ENCODE peak calls at places on chromosomes 7 and 10, in six cellular contexts. S is brain microvascular endothelial cell, Y is Peyer's patch, K is transverse colon, A is colonic mucosa, Z is PC-3. R is an unnamed sample. For H3K36me3, the result is how much of the 10 kb centered on the place peaks cover.

GRCh38 chr10:101775273-101776131 is at the start of gene FGF8:
- DNase-seq in S (no peak), Y (no peak), K (no peak), A (no peak), Z (no peak), R (no peak)

GRCh38 chr10:73648975-73649829 is 6.6 kb downstream of the SYNPO2L start:
- DNase-seq in S (peak), Y (no peak), K (no peak), A (no peak), Z (peak), R (no peak)

GRCh38 chr10:47160229-47160908 is 139.6 kb upstream of the GDF10 start:
- DNase-seq in S (no peak), Y (no peak), K (no peak), A (no peak), Z (no peak), R (no peak)

GRCh38 chr7:25849361-25850184 is 302.4 kb upstream of the NFE2L3 start:
- DNase-seq in S (peak), Y (no peak), K (no peak), A (no peak), Z (peak), R (no peak)

GRCh38 chr10:130027716-130028464 is 63.8 kb upstream of the EBF3 start:
- DNase-seq in S (no peak), Y (no peak), K (no peak), A (no peak), Z (peak), R (no peak)

GRCh38 chr10:90930070-90930837 is 9.4 kb upstream of the ANKRD1 start:
- DNase-seq in S (peak), Y (no peak), K (no peak), A (no peak), Z (peak), R (no peak)

GRCh38 chr7:130102588-130102987 is 32.3 kb downstream of the KLHDC10 start:
- DNase-seq in S (no peak), Y (no peak), K (no peak), A (no peak), Z (no peak), R (no peak)

GRCh38 chr10:6279540-6280267 is 77.0 kb downstream of the PFKFB3 start:
- DNase-seq in S (peak), Y (no peak), K (no peak), A (no peak), Z (peak), R (no peak)

GRCh38 chr7:127831312-127832212 is 179.6 kb downstream of the SND1 start:
- DNase-seq in S (no peak), Y (no peak), K (no peak), A (no peak), Z (no peak), R (no peak)

GRCh38 chr10:35449944-35450343 is 113.6 kb downstream of the CCNY start:
- DNase-seq in S (no peak), Y (no peak), K (no peak), A (no peak), Z (no peak), R (no peak)

GRCh38 chr7:103637726-103638125 is 191.7 kb upstream of the SLC26A5 start:
- DNase-seq in S (peak), Y (no peak), K (no peak), A (no peak), Z (peak), R (no peak)

GRCh38 chr7:100220833-100221718 is 1.3 kb downstream of the PVRIG start:
- DNase-seq in S (no peak), Y (no peak), K (peak), A (no peak), Z (no peak), R (peak)

GRCh38 chr10:46250898-46251856 is 35.6 kb upstream of the ANTXRL start:
- DNase-seq in S (no peak), Y (peak), K (no peak), A (peak), Z (no peak), R (no peak)

GRCh38 chr10:2358586-2358985 is 621.3 kb upstream of the ADARB2 start:
- DNase-seq in S (no peak), Y (no peak), K (no peak), A (no peak), Z (no peak), R (no peak)

GRCh38 chr10:29590598-29591415 is 44.0 kb downstream of the SVIL start:
- DNase-seq in S (peak), Y (no peak), K (no peak), A (peak), Z (peak), R (no peak)

GRCh38 chr7:74155810-74156395 is 18.3 kb upstream of the EIF4H start:
- DNase-seq in S (no peak), Y (no peak), K (no peak), A (no peak), Z (no peak), R (no peak)

GRCh38 chr7:159104188-159105030 is 40.3 kb downstream of the VIPR2 start:
- DNase-seq in S (no peak), Y (peak), K (peak), A (no peak), Z (no peak), R (no peak)

GRCh38 chr7:17062433-17063383 is 180.9 kb upstream of the AGR3 start:
- DNase-seq in S (no peak), Y (no peak), K (no peak), A (no peak), Z (peak), R (no peak)

GRCh38 chr7:39712746-39713145 is 89.4 kb downstream of the RALA start:
- DNase-seq in S (no peak), Y (no peak), K (no peak), A (no peak), Z (no peak), R (no peak)

GRCh38 chr10:63206576-63206975 is 73.4 kb downstream of the NRBF2 start:
- DNase-seq in S (no peak), Y (no peak), K (no peak), A (no peak), Z (no peak), R (no peak)

GRCh38 chr7:16326099-16326498 is 95.2 kb downstream of the CRPPA start:
- DNase-seq in S (no peak), Y (no peak), K (no peak), A (no peak), Z (no peak), R (no peak)

GRCh38 chr7:47852330-47853245 is 95.7 kb downstream of the PKD1L1 start:
- DNase-seq in S (no peak), Y (no peak), K (no peak), A (no peak), Z (peak), R (no peak)

GRCh38 chr7:34672430-34672829 is 14.4 kb downstream of the NPSR1 start:
- DNase-seq in S (no peak), Y (no peak), K (no peak), A (no peak), Z (peak), R (no peak)

GRCh38 chr10:101838416-101838970 is 5.1 kb downstream of the KCNIP2 start:
- DNase-seq in S (no peak), Y (no peak), K (no peak), A (no peak), Z (no peak), R (no peak)

GRCh38 chr10:30827531-30828120 is 198.1 kb upstream of the LYZL2 start:
- DNase-seq in S (no peak), Y (no peak), K (no peak), A (no peak), Z (no peak), R (no peak)

GRCh38 chr7:24283900-24284698 is at the start of gene NPY:
- DNase-seq in S (no peak), Y (no peak), K (no peak), A (no peak), Z (no peak), R (peak)

GRCh38 chr10:118277871-118278270 is 64.3 kb downstream of the FAM204A start:
- DNase-seq in S (no peak), Y (no peak), K (no peak), A (no peak), Z (no peak), R (no peak)

GRCh38 chr7:108203433-108204002 is 73.4 kb upstream of the LAMB4 start:
- DNase-seq in S (no peak), Y (no peak), K (peak), A (no peak), Z (no peak), R (peak)

GRCh38 chr7:7719235-7719634 is 828 bp upstream of the RPA3 start:
- DNase-seq in S (peak), Y (no peak), K (peak), A (peak), Z (peak), R (peak)

GRCh38 chr7:36852931-36853330 is 128.6 kb upstream of the AOAH start:
- DNase-seq in S (no peak), Y (no peak), K (no peak), A (no peak), Z (no peak), R (no peak)

GRCh38 chr7:138456220-138456619 is 3.8 kb upstream of the TRIM24 start:
- DNase-seq in S (no peak), Y (no peak), K (no peak), A (no peak), Z (no peak), R (no peak)

GRCh38 chr7:88500146-88500545 is 193.5 kb upstream of the STEAP4 start:
- DNase-seq in S (no peak), Y (no peak), K (no peak), A (no peak), Z (no peak), R (no peak)

GRCh38 chr10:91054325-91054724 is 133.4 kb upstream of the ANKRD1 start:
- DNase-seq in S (peak), Y (no peak), K (no peak), A (no peak), Z (no peak), R (no peak)

GRCh38 chr10:33015798-33016547 is 57.9 kb upstream of the ITGB1 start:
- DNase-seq in S (peak), Y (no peak), K (no peak), A (no peak), Z (peak), R (no peak)

DNA sequence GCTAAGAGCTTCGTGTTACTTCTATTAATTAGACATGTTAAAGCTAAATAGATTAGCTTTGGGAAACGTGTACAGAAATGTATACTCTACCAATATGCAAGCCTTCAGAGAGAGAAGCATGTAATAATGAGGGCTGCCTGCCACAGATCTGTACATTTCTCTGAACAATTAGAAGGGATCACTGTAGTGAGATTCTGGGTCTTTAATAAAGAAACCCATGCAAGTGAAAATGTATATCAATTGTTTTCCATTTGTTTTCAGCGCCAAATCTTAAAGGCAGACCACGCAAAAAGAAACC is 149.1 kb downstream of the ARID5B start:
- DNase-seq in S (no peak), Y (no peak), K (no peak), A (no peak), Z (no peak), R (no peak)
- H3K4me3 ChIP-seq in S (peak), Y (peak), K (peak), A (peak), Z (peak), R (peak)

DNA sequence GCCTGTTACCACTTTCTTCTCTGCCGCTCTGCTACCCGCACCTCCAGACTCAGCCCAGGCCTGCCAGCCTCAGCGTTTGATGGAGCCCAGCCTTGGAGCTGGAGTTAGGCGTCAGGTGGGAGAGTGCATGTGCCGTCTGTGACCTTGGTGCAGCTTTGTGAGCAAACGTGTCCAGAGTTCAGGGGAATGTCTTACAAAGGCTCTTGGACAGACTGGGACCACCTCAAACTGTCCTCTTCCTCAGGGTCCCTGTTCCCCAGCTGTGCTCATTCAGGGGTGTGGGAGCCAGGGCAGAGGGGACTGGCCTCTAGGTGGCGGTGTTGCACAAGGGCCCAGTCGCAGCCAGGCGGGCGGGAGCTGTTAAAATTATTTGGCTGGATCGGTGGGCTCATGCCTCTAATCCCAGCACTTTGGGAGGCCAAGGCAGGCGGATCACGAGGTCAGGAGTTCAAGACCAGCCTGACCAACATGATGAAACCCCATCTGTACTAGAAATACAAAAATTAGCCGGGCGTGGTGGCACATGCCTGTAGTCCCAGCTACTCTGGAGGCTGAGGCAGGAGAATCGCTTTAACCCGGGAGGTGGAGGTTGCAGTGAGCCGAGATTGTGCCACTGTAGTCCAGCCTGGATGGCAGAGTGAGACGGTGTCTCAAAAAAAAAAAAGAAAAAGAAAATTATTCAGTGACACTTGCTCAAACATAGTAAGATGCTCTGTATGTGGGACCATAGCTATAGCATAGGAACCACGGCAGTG is 89.2 kb downstream of the ADCY1 start:
- DNase-seq in S (peak), Y (no peak), K (peak), A (peak), Z (peak), R (no peak)
- TF ChIP-seq CTCF in S (peak), Y (no peak), K (peak), A (peak), Z (peak), R (peak)

DNA sequence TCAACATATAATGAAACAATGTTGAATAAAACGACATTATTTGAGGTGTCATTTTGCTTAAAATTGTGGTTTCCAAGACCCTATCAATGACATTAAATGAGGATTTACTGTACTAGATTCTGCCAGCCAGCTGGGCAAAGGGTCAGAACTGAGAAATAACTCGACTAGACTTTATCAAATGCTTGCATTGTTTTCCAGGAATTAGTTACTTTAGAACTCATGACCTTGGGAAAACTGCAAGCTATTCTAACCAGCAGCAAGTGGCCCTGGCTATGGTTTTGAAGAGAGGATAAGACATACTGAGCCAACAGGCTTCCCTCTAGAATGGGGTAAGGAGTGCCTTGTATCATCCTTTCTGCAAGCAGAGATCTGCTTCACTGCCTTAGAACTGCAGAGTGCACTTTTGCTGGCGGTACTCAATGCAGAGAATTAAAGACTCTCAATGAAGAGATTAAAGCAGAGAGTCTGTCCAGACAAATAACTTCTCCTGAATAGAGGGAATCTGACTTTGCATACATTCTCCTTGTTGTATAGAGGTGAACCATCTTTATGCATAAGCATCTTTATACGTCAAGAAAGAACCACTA is 281.5 kb downstream of the ARL4A start:
- DNase-seq in S (no peak), Y (no peak), K (no peak), A (no peak), Z (no peak), R (no peak)
- H3K36me3 ChIP-seq in S (under half), Y (under half), K (under half), A (under half), Z (under half), R (under half)

DNA sequence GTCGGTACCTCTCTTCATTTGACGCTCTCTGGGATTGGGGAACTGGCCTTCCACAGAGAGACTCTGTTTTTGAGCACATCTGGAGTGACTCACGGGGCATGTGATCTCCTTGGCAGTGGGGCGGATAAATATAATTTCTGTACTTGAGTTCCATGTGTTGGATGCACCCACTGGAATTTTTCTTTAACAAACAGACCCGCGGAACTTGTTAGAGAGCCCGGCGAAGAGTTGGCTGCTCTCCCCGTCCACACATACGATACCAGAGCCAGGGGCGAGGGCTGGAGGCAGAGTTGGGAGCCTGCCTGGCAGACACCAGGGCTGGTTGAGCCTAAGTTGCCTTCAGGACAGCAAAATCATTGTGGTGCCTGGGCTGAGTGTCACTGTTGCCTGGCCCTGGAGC is at the start of gene FAM180A:
- DNase-seq in S (no peak), Y (no peak), K (peak), A (peak), Z (no peak), R (no peak)
- H3K4me3 ChIP-seq in S (no peak), Y (no peak), K (no peak), A (no peak), Z (no peak), R (no peak)

GRCh38 chr10:4151466-4151865 is 366.5 kb upstream of the KLF6 start:
- DNase-seq in S (no peak), Y (no peak), K (no peak), A (no peak), Z (no peak), R (no peak)
- TF ChIP-seq CTCF in S (peak), Y (no peak), K (no peak), A (no peak), Z (peak), R (no peak)

GRCh38 chr7:116911799-116912198 is 41.5 kb upstream of the ST7 start:
- DNase-seq in S (no peak), Y (no peak), K (no peak), A (no peak), Z (no peak), R (no peak)

GRCh38 chr7:116901143-116901542 is 38.8 kb downstream of the CAPZA2 start:
- DNase-seq in S (no peak), Y (no peak), K (no peak), A (no peak), Z (no peak), R (no peak)

GRCh38 chr7:116910367-116910766 is 42.9 kb upstream of the ST7 start:
- DNase-seq in S (no peak), Y (no peak), K (no peak), A (no peak), Z (no peak), R (no peak)

GRCh38 chr7:116902811-116903210 is 40.4 kb downstream of the CAPZA2 start:
- DNase-seq in S (no peak), Y (no peak), K (no peak), A (no peak), Z (no peak), R (no peak)

GRCh38 chr7:116906391-116906790 is 44.0 kb downstream of the CAPZA2 start:
- DNase-seq in S (no peak), Y (no peak), K (no peak), A (no peak), Z (no peak), R (no peak)
- H3K36me3 ChIP-seq in S (under half), Y (under half), K (under half), A (under half), Z (under half), R (under half)

GRCh38 chr7:1369856-1370657 is 89.2 kb downstream of the MICALL2 start:
- DNase-seq in S (no peak), Y (no peak), K (no peak), A (no peak), Z (no peak), R (no peak)

GRCh38 chr7:1368682-1369571 is 90.3 kb downstream of the MICALL2 start:
- DNase-seq in S (no peak), Y (no peak), K (no peak), A (no peak), Z (peak), R (peak)

GRCh38 chr7:1366801-1367405 is 92.4 kb downstream of the MICALL2 start:
- DNase-seq in S (no peak), Y (no peak), K (no peak), A (no peak), Z (no peak), R (no peak)

GRCh38 chr7:1367501-1367900 is 91.8 kb downstream of the MICALL2 start:
- DNase-seq in S (no peak), Y (no peak), K (no peak), A (no peak), Z (no peak), R (no peak)

GRCh38 chr7:1368150-1368681 is 91.1 kb downstream of the MICALL2 start:
- DNase-seq in S (no peak), Y (no peak), K (no peak), A (no peak), Z (no peak), R (no peak)
- H3K4me3 ChIP-seq in S (no peak), Y (no peak), K (no peak), A (no peak), Z (no peak), R (no peak)

R was measured in GM06990.